ENCODE peak calls at places on chromosomes 5 and 9, in seven cellular contexts. N, K, R, Y, A, G and O are unnamed samples.
A peak's percentile ranks its signal among the peaks of the same experiment; 100 is the strongest.

GRCh38 chr9:78033870-78034269 is 2.3 kb upstream of the GNAQ start:
- DNase-seq in K (no peak), N (no peak), Y (peak; percentile 20), R (no peak), G (no peak), A (no peak), O (no peak)

GRCh38 chr9:120378680-120379079 is 201.3 kb downstream of the CDK5RAP2 start:
- DNase-seq in N (no peak), A (no peak), K (no peak), G (no peak), Y (no peak), R (no peak), O (no peak)

GRCh38 chr5:42636946-42637345 is 119.7 kb upstream of the CCDC152 start:
- DNase-seq in G (no peak), K (no peak), R (no peak), A (no peak), N (no peak), Y (no peak), O (no peak)

GRCh38 chr5:143234162-143234842 is 169.2 kb downstream of the NR3C1 start:
- DNase-seq in G (no peak), A (no peak), R (no peak), K (no peak), Y (no peak), N (no peak), O (no peak)

GRCh38 chr5:127838661-127839060 is 135.5 kb downstream of the CCDC192 start:
- DNase-seq in K (no peak), R (peak; percentile 6), Y (no peak), N (peak; percentile 10), G (no peak), A (no peak), O (no peak)

GRCh38 chr9:137969008-137969407 is 91.4 kb downstream of the CACNA1B start:
- DNase-seq in N (no peak), Y (no peak), K (no peak), G (no peak), R (peak; percentile 13), A (no peak), O (no peak)

GRCh38 chr5:174195517-174195916 is 150.0 kb downstream of the NSG2 start:
- DNase-seq in K (no peak), A (no peak), N (no peak), Y (no peak), G (no peak), R (peak; percentile 68), O (no peak)

GRCh38 chr9:129284607-129285291 is 106.7 kb upstream of the IER5L start:
- DNase-seq in Y (no peak), K (no peak), A (no peak), R (peak; percentile 26), G (peak; percentile 31), N (no peak), O (no peak)

GRCh38 chr9:30519756-30520155 is 1864.7 kb upstream of the ACO1 start:
- DNase-seq in Y (no peak), G (no peak), R (no peak), N (no peak), K (no peak), A (no peak), O (no peak)